ENCODE peak calls at places on chromosomes 1 and 21, in nine cellular contexts. K is hepatocyte; X is fibroblast of lung; N is IMR-90; I is M059J; Y is activated CD4-positive, alpha-beta T cell treated with anti-CD3 and anti-CD28 coated beads, Interleukin-2, amount 50 U/mL, for 1 hour; R is foreskin melanocyte; S is NCI-H748 treated with DMSO at 0.1 percent for 48 hours; J is NCI-H510A treated with DMSO at 0.1 percent for 48 hours. Z is an unnamed sample.

GRCh38 chr1:204191481-204191880 is 4.8 kb downstream of the KISS1 start:
- DNase-seq in K (no peak), X (no peak), N (no peak), I (no peak), Y (no peak), R (no peak), S (no peak), J (no peak), Z (no peak)

GRCh38 chr21:21666689-21667088 is 668.5 kb downstream of the NCAM2 start:
- DNase-seq in K (no peak), X (no peak), N (no peak), I (no peak), Y (no peak), R (no peak), S (no peak), J (no peak), Z (no peak)

GRCh38 chr1:178417858-178418257 is 78.9 kb downstream of the CLEC20A start:
- DNase-seq in K (peak; percentile 13), X (peak; percentile 93), N (peak; percentile 91), I (peak; percentile 92), Y (no peak), R (peak; percentile 52), S (no peak), J (no peak), Z (peak; percentile 21)

GRCh38 chr1:201760516-201760915 is 68.4 kb upstream of the IPO9 start:
- DNase-seq in K (no peak), X (peak; percentile 71), N (peak; percentile 50), I (no peak), Y (no peak), R (no peak), S (no peak), J (no peak), Z (no peak)

GRCh38 chr1:176904057-176904815 is 260.3 kb downstream of the ASTN1 start:
- DNase-seq in K (no peak), X (no peak), N (no peak), I (no peak), Y (no peak), R (no peak), S (no peak), J (no peak), Z (no peak)

GRCh38 chr1:162471290-162471853 is 26.2 kb upstream of the UHMK1 start:
- DNase-seq in K (no peak), X (no peak), N (no peak), I (no peak), Y (no peak), R (no peak), S (no peak), J (no peak), Z (no peak)

GRCh38 chr1:248841702-248842395 is 3.8 kb downstream of the ZNF672 start:
- DNase-seq in K (peak; percentile 54), X (peak; percentile 72), N (peak; percentile 65), I (peak; percentile 20), Y (peak; percentile 45), R (peak; percentile 38), S (no peak), J (no peak), Z (no peak)

GRCh38 chr21:41817228-41817627 is 50.4 kb upstream of the RIPK4 start:
- DNase-seq in K (peak; percentile 81), X (peak; percentile 73), N (peak; percentile 83), I (peak; percentile 88), Y (peak; percentile 13), R (peak; percentile 16), S (peak; percentile 5), J (peak; percentile 67), Z (no peak)

GRCh38 chr1:29044010-29044409 is 79.7 kb downstream of the TMEM200B start:
- DNase-seq in K (no peak), X (no peak), N (no peak), I (no peak), Y (no peak), R (no peak), S (no peak), J (no peak), Z (no peak)

GRCh38 chr1:222127096-222127495 is 385.2 kb upstream of the DUSP10 start:
- DNase-seq in K (no peak), X (no peak), N (no peak), I (no peak), Y (no peak), R (no peak), S (no peak), J (no peak), Z (no peak)

Z was measured in T1000.